ENCODE peak calls at places on chromosomes 2 and 18, in four cellular contexts. R is WERI-Rb-1, K is neural crest cell, S is RWPE1. I is an unnamed sample.

GRCh38 chr2:180029575-180029974 is 22.5 kb upstream of the CWC22 start:
- DNase-seq in R (no peak), K (no peak), S (no peak), I (no peak)

GRCh38 chr2:165057931-165058330 is 102.6 kb upstream of the SLC38A11 start:
- DNase-seq in R (no peak), S (no peak), K (no peak), I (no peak)

GRCh38 chr2:160039166-160039903 is 23.1 kb downstream of the PLA2R1 start:
- DNase-seq in K (no peak), S (no peak), R (no peak), I (no peak)

GRCh38 chr2:172969171-172969570 is 106.5 kb upstream of the MAP3K20 start:
- DNase-seq in R (no peak), K (no peak), S (no peak), I (no peak)

GRCh38 chr18:58567453-58568196 is 61.3 kb downstream of the ALPK2 start:
- DNase-seq in S (peak; percentile 42), K (no peak), R (no peak), I (no peak)

GRCh38 chr2:240788482-240788881 is 31.5 kb downstream of the KIF1A start:
- DNase-seq in K (no peak), R (no peak), S (no peak), I (no peak)

GRCh38 chr2:48849770-48850169 is 94.2 kb upstream of the LHCGR start:
- DNase-seq in S (peak; percentile 57), R (no peak), K (no peak), I (no peak)

GRCh38 chr18:51582551-51582950 is 385.1 kb upstream of the MEX3C start:
- DNase-seq in R (no peak), S (no peak), K (no peak), I (no peak)

GRCh38 chr2:12721571-12722444 is 5.1 kb downstream of the TRIB2 start:
- DNase-seq in K (no peak), S (no peak), R (peak; percentile 54), I (no peak)

GRCh38 chr2:215460682-215461081 is 24.8 kb upstream of the FN1 start:
- DNase-seq in S (no peak), R (no peak), K (no peak), I (no peak)

GRCh38 chr2:231335591-231335990 is 59.9 kb upstream of the B3GNT7 start:
- DNase-seq in R (no peak), K (no peak), S (no peak), I (no peak)

GRCh38 chr2:27307545-27308358 is 493 bp downstream of the UCN start:
- DNase-seq in S (no peak), R (no peak), K (no peak), I (no peak)

GRCh38 chr2:224971214-224971613 is 71.1 kb downstream of the DOCK10 start:
- DNase-seq in S (peak; percentile 47), R (no peak), K (no peak), I (no peak)

GRCh38 chr2:215791481-215791937 is 221.8 kb downstream of the MREG start:
- DNase-seq in K (no peak), S (no peak), R (no peak), I (no peak)

GRCh38 chr2:96399342-96400048 is 63.9 kb downstream of the NCAPH start:
- DNase-seq in S (no peak), R (no peak), K (no peak), I (no peak)

GRCh38 chr2:142873850-142874287 is 3.6 kb upstream of the KYNU start:
- DNase-seq in S (no peak), K (no peak), R (no peak), I (no peak)

I was measured in occipital lobe.